ENCODE peak calls at places on chromosomes 2 and 18, in five cellular contexts. One of them, this sample, is unnamed.

GRCh38 chr2:224971214-224971613 is 71.1 kb downstream of the DOCK10 start:
- DNase-seq in B cell: peak
- DNase-seq in A673: no peak
- DNase-seq in AG09309: no peak
- DNase-seq in fibroblast of lung: no peak
- DNase-seq in this sample: no peak

GRCh38 chr2:135909976-135910375 is 33.7 kb upstream of the MCM6 start:
- DNase-seq in B cell: no peak
- DNase-seq in A673: no peak
- DNase-seq in AG09309: no peak
- DNase-seq in fibroblast of lung: no peak
- DNase-seq in this sample: no peak

GRCh38 chr2:185132501-185133041 is 534.2 kb downstream of the ZNF804A start:
- DNase-seq in B cell: no peak
- DNase-seq in A673: no peak
- DNase-seq in AG09309: no peak
- DNase-seq in fibroblast of lung: no peak
- DNase-seq in this sample: no peak

GRCh38 chr2:238063414-238064189 is 2.8 kb downstream of the SCLY start:
- DNase-seq in B cell: no peak
- DNase-seq in A673: no peak
- DNase-seq in AG09309: no peak
- DNase-seq in fibroblast of lung: no peak
- DNase-seq in this sample: no peak

GRCh38 chr2:88818381-88818780 is 126.9 kb downstream of the RPIA start:
- DNase-seq in B cell: no peak
- DNase-seq in A673: no peak
- DNase-seq in AG09309: no peak
- DNase-seq in fibroblast of lung: no peak
- DNase-seq in this sample: no peak

GRCh38 chr2:108145551-108145950 is 94.2 kb upstream of the SULT1C3 start:
- DNase-seq in B cell: no peak
- DNase-seq in A673: peak
- DNase-seq in AG09309: peak
- DNase-seq in fibroblast of lung: no peak
- DNase-seq in this sample: no peak

GRCh38 chr2:176854878-176855277 is 357.7 kb upstream of the HNRNPA3 start:
- DNase-seq in B cell: no peak
- DNase-seq in A673: no peak
- DNase-seq in AG09309: no peak
- DNase-seq in fibroblast of lung: no peak
- DNase-seq in this sample: no peak

GRCh38 chr2:191636235-191636543 is 41.7 kb upstream of the NABP1 start:
- DNase-seq in B cell: no peak
- DNase-seq in A673: no peak
- DNase-seq in AG09309: peak
- DNase-seq in fibroblast of lung: peak
- DNase-seq in this sample: no peak

GRCh38 chr2:149389506-149390167 is 59.2 kb downstream of the LYPD6 start:
- DNase-seq in B cell: no peak
- DNase-seq in A673: no peak
- DNase-seq in AG09309: no peak
- DNase-seq in fibroblast of lung: no peak
- DNase-seq in this sample: no peak

GRCh38 chr2:240395896-240396622 is 39.4 kb upstream of the GPC1 start:
- DNase-seq in B cell: no peak
- DNase-seq in A673: no peak
- DNase-seq in AG09309: no peak
- DNase-seq in fibroblast of lung: no peak
- DNase-seq in this sample: no peak

GRCh38 chr2:200456567-200456966 is 53.3 kb downstream of the KCTD18 start:
- DNase-seq in B cell: no peak
- DNase-seq in A673: peak
- DNase-seq in AG09309: no peak
- DNase-seq in fibroblast of lung: no peak
- DNase-seq in this sample: no peak

GRCh38 chr2:199018826-199019225 is 438.9 kb downstream of the SATB2 start:
- DNase-seq in B cell: no peak
- DNase-seq in A673: no peak
- DNase-seq in AG09309: no peak
- DNase-seq in fibroblast of lung: no peak
- DNase-seq in this sample: no peak

GRCh38 chr2:62856228-62857040 is 150.9 kb downstream of the EHBP1 start:
- DNase-seq in B cell: no peak
- DNase-seq in A673: no peak
- DNase-seq in AG09309: no peak
- DNase-seq in fibroblast of lung: no peak
- DNase-seq in this sample: no peak

GRCh38 chr2:176613358-176614032 is 344.3 kb downstream of the MTX2 start:
- DNase-seq in B cell: no peak
- DNase-seq in A673: peak
- DNase-seq in AG09309: peak
- DNase-seq in fibroblast of lung: no peak
- DNase-seq in this sample: no peak

DNA sequence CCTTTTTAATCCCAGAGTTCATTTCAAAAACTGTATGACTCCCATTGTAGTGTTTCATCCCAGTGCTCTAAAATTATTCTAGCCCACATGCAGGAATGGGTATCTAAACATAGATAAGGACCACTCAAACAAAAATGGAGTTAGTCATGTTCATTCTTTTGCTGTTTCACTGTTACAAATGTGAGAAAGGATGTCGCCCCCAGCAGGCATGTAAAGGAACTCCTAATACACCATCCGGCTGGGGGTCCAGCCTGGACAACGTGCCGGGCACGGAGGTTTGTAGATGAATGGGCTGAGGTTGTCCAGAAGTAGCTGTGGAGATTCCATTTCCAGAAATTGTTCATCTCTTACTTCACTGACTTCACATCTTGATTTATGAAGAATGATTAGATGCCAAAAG is 101.9 kb upstream of the RAB12 start:
- DNase-seq in B cell: no peak
- DNase-seq in A673: peak
- DNase-seq in AG09309: no peak
- DNase-seq in fibroblast of lung: no peak
- DNase-seq in this sample: no peak
- TF ChIP-seq CTCF in B cell: no peak
- TF ChIP-seq CTCF in A673: peak
- TF ChIP-seq CTCF in AG09309: peak
- TF ChIP-seq CTCF in fibroblast of lung: peak
- TF ChIP-seq CTCF in this sample: peak

GRCh38 chr2:180983468-180984388 is 3.3 kb downstream of the UBE2E3 start:
- DNase-seq in B cell: peak
- DNase-seq in A673: peak
- DNase-seq in AG09309: no peak
- DNase-seq in fibroblast of lung: peak
- DNase-seq in this sample: no peak
- TF ChIP-seq CTCF in B cell: peak
- TF ChIP-seq CTCF in A673: peak
- TF ChIP-seq CTCF in AG09309: peak
- TF ChIP-seq CTCF in fibroblast of lung: peak
- TF ChIP-seq CTCF in this sample: peak

DNA sequence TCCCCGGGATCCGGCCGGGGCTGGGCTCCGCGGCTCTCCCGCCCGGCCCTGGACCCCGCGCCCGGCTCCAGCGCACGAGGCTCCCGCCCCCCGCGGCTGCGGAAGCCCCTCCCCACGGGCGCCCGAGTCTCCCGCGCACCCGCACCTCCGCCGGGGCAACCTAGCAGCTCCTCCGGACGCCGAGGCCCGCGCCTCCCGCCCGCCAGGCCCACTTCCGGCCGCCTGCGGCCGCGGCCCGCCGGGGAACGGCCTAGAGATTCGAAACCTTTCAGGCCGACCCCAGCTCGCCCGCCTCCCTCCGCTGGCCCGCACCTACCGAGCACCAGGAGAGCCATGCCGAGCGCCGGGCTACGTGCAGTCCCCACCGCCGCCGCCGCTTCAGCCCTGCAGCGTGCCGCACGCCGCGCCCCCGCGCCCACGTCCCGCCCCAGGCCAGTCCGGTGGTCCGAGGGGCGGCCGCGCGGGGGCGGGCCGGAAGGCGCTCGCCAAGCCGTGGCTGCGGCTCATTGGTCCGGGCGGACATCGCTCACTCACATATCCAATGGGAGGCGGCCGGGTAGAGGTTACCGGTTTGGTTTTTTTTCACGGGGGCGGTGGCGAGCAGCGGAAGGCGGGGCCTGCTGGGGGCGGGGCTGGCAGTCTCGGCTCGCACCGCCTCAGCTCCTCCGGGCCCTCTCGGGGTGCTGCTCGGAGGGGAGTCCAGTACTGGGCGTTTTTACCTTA is at the start of gene PDIA6:
- DNase-seq in B cell: peak
- DNase-seq in A673: peak
- DNase-seq in AG09309: peak
- DNase-seq in fibroblast of lung: peak
- DNase-seq in this sample: peak
- TF ChIP-seq CTCF in B cell: no peak
- TF ChIP-seq CTCF in A673: no peak
- TF ChIP-seq CTCF in AG09309: no peak
- TF ChIP-seq CTCF in fibroblast of lung: no peak
- TF ChIP-seq CTCF in this sample: no peak

DNA sequence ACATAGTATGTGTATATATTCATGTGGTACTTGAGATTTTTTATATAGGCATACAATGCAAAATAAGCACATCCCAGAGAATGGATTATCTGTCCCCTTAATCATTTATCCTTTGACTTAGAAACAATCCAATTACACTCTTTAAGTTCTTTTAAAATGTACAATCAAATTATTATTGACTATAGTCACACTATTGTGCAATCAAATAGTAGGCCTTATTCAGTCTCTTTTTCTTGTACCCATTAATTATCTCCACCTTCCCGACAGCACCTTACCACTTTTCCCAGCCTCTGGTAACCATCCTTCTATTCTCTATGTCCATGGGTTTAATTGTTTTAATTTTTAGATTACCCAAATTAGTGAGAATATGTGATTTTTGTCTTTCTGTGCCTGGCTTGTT is 914.1 kb downstream of the CCDC85A start:
- DNase-seq in B cell: no peak
- DNase-seq in A673: no peak
- DNase-seq in AG09309: no peak
- DNase-seq in fibroblast of lung: no peak
- DNase-seq in this sample: no peak
- TF ChIP-seq CTCF in B cell: no peak
- TF ChIP-seq CTCF in A673: no peak
- TF ChIP-seq CTCF in AG09309: no peak
- TF ChIP-seq CTCF in fibroblast of lung: no peak
- TF ChIP-seq CTCF in this sample: no peak

GRCh38 chr2:1915196-1915595 is 170.9 kb upstream of the PXDN start:
- DNase-seq in B cell: no peak
- DNase-seq in A673: no peak
- DNase-seq in AG09309: no peak
- DNase-seq in fibroblast of lung: no peak
- DNase-seq in this sample: no peak
- TF ChIP-seq CTCF in B cell: no peak
- TF ChIP-seq CTCF in A673: no peak
- TF ChIP-seq CTCF in AG09309: no peak
- TF ChIP-seq CTCF in fibroblast of lung: no peak
- TF ChIP-seq CTCF in this sample: no peak

GRCh38 chr2:126177479-126177878 is 478.5 kb upstream of the GYPC start:
- DNase-seq in B cell: no peak
- DNase-seq in A673: no peak
- DNase-seq in AG09309: no peak
- DNase-seq in fibroblast of lung: no peak
- DNase-seq in this sample: no peak

GRCh38 chr2:126175222-126175621 is 480.7 kb upstream of the GYPC start:
- DNase-seq in B cell: no peak
- DNase-seq in A673: no peak
- DNase-seq in AG09309: no peak
- DNase-seq in fibroblast of lung: no peak
- DNase-seq in this sample: no peak

DNA sequence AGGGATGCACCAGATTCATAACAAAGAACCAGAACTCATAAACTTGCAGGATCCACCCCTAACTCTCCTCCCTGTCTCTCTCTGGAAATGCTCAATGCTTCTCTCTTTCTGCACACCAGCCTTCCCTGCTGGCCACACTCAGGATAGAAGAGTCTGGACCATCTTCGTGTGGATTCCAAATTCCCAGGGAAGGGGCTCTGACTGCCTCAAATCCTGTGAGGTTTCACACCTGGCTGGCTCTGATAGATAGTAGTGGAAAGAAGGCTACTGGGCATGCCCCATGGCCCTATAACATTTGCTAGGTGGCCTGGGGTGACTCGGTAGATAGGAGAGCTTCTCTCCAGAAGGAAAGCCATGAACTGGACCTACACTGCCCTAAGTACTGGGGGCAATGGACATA is 483.2 kb upstream of the GYPC start:
- DNase-seq in B cell: no peak
- DNase-seq in A673: no peak
- DNase-seq in AG09309: no peak
- DNase-seq in fibroblast of lung: no peak
- DNase-seq in this sample: no peak
- TF ChIP-seq CTCF in B cell: no peak
- TF ChIP-seq CTCF in A673: no peak
- TF ChIP-seq CTCF in AG09309: no peak
- TF ChIP-seq CTCF in fibroblast of lung: no peak
- TF ChIP-seq CTCF in this sample: no peak

GRCh38 chr2:196336715-196337617 is 165.6 kb upstream of the STK17B start:
- DNase-seq in B cell: peak
- DNase-seq in A673: peak
- DNase-seq in AG09309: no peak
- DNase-seq in fibroblast of lung: peak
- DNase-seq in this sample: no peak
- TF ChIP-seq CTCF in B cell: peak
- TF ChIP-seq CTCF in A673: peak
- TF ChIP-seq CTCF in AG09309: peak
- TF ChIP-seq CTCF in fibroblast of lung: peak
- TF ChIP-seq CTCF in this sample: no peak